ENCODE peak calls at places on chromosomes 16 and 17, in five cellular contexts. N is amniotic stem cell, I is NCI-H2029, V is HCT116, K is MV-4-11. M is an unnamed sample.

GRCh38 chr17:7478276-7479138 is 924 bp downstream of the ZBTB4 start:
- DNase-seq in I (no peak), N (no peak), K (peak; percentile 19), V (no peak), M (peak; percentile 58)

GRCh38 chr17:4928881-4929280 is 3.2 kb upstream of the GP1BA start:
- DNase-seq in I (no peak), V (no peak), N (no peak), K (no peak), M (no peak)

GRCh38 chr16:31083081-31083480 is 5.7 kb downstream of the PRSS53 start:
- DNase-seq in K (no peak), V (no peak), N (no peak), I (no peak), M (no peak)

GRCh38 chr16:77344306-77344705 is 90.5 kb downstream of the ADAMTS18 start:
- DNase-seq in V (no peak), I (no peak), K (no peak), N (no peak), M (no peak)

GRCh38 chr17:40545660-40546059 is 19.6 kb downstream of the CCR7 start:
- DNase-seq in N (no peak), K (no peak), V (no peak), I (no peak), M (peak; percentile 15)

GRCh38 chr16:53085539-53086450 is 31.0 kb downstream of the CHD9 start:
- DNase-seq in K (no peak), V (no peak), N (no peak), I (no peak), M (peak; percentile 33)

GRCh38 chr17:7260601-7261376 is 1.5 kb downstream of the CLDN7 start:
- DNase-seq in I (peak; percentile 24), K (no peak), V (no peak), N (no peak), M (no peak)

GRCh38 chr16:57826706-57827625 is 24.7 kb upstream of the KIFC3 start:
- DNase-seq in I (no peak), K (no peak), V (no peak), N (no peak), M (no peak)

GRCh38 chr17:54353789-54354525 is 531.2 kb downstream of the KIF2B start:
- DNase-seq in K (no peak), N (no peak), V (no peak), I (no peak), M (no peak)

GRCh38 chr17:8124350-8125195 is 667 bp upstream of the HES7 start:
- DNase-seq in N (no peak), I (no peak), V (no peak), K (no peak), M (no peak)

GRCh38 chr17:1532836-1533602 is 16.6 kb upstream of the INPP5K start:
- DNase-seq in V (no peak), N (no peak), K (peak; percentile 68), I (no peak), M (no peak)